ENCODE peak calls at places on chromosomes 11 and 22, in nine cellular contexts. J is mesothelial cell of epicardium; Z is GOT3; D is mesenchymal stem cell; W is stimulated activated CD8-positive, alpha-beta memory T cell treated with anti-CD3 and anti-CD28 coated beads, Interleukin-12 subunit alpha, Interleukin-12 subunit beta, amount 100 ng/mL, for 4 hours; V is AG04450; O is SW 1271; A is EL; R is NCI-H1930. B is an unnamed sample.

GRCh38 chr11:123100378-123101085 is 38.6 kb upstream of the HSPA8 start:
- DNase-seq in D (no peak), Z (no peak), A (no peak), R (no peak), O (no peak), V (no peak), W (no peak), J (no peak), B (no peak)

GRCh38 chr22:50169774-50170341 is 673 bp upstream of the PANX2 start:
- DNase-seq in O (no peak), J (no peak), A (no peak), V (no peak), Z (no peak), R (peak), D (no peak), W (peak), B (no peak)

GRCh38 chr11:75549370-75549958 is 12.6 kb upstream of the SERPINH1 start:
- DNase-seq in R (no peak), D (no peak), V (no peak), Z (no peak), W (no peak), O (no peak), J (no peak), A (no peak), B (no peak)

GRCh38 chr11:64489831-64490441 is 101.1 kb upstream of the SLC22A12 start:
- DNase-seq in J (peak), R (peak), O (peak), V (no peak), A (peak), D (peak), Z (no peak), W (no peak), B (peak)

GRCh38 chr11:1401001-1401445 is 11.3 kb downstream of the BRSK2 start:
- DNase-seq in V (no peak), Z (no peak), J (no peak), R (no peak), W (no peak), O (no peak), D (no peak), A (no peak), B (no peak)

GRCh38 chr22:50015451-50016307 is 3.1 kb upstream of the IL17REL start:
- DNase-seq in A (no peak), V (no peak), D (no peak), J (no peak), Z (no peak), O (no peak), W (no peak), R (no peak), B (no peak)

GRCh38 chr11:72950685-72951084 is 136.5 kb downstream of the ATG16L2 start:
- DNase-seq in A (no peak), Z (no peak), O (no peak), J (no peak), W (no peak), V (no peak), D (no peak), R (no peak), B (no peak)

GRCh38 chr11:12704049-12704448 is 29.8 kb downstream of the TEAD1 start:
- DNase-seq in D (peak), O (no peak), A (peak), V (peak), R (no peak), J (no peak), Z (no peak), W (no peak), B (no peak)

GRCh38 chr11:14914536-14914935 is 22.5 kb upstream of the CYP2R1 start:
- DNase-seq in V (no peak), O (no peak), W (no peak), R (no peak), A (no peak), J (no peak), D (no peak), Z (no peak), B (no peak)

GRCh38 chr11:107598225-107599139 is 7.5 kb downstream of the ELMOD1 start:
- DNase-seq in A (peak), O (peak), R (no peak), V (no peak), Z (no peak), D (peak), W (no peak), J (no peak), B (no peak)

GRCh38 chr11:19963697-19964340 is 196.5 kb downstream of the DBX1 start:
- DNase-seq in W (no peak), D (no peak), J (no peak), R (no peak), A (no peak), O (no peak), V (no peak), Z (no peak), B (no peak)

GRCh38 chr11:73159981-73160777 is 18.1 kb upstream of the FCHSD2 start:
- DNase-seq in R (no peak), A (no peak), O (no peak), J (no peak), W (no peak), Z (no peak), V (no peak), D (no peak), B (no peak)

GRCh38 chr22:32897400-32897799 is 95.9 kb downstream of the TIMP3 start:
- DNase-seq in A (peak), O (no peak), W (no peak), R (no peak), Z (no peak), J (no peak), D (peak), V (no peak), B (no peak)

GRCh38 chr22:37176464-37177061 is 11.5 kb downstream of the C1QTNF6 start:
- DNase-seq in R (no peak), D (peak), O (no peak), V (no peak), A (peak), W (no peak), J (no peak), Z (no peak), B (no peak)

GRCh38 chr11:78197816-78198215 is 9.1 kb downstream of the USP35 start:
- DNase-seq in V (no peak), J (no peak), Z (no peak), W (no peak), D (no peak), A (no peak), O (no peak), R (no peak), B (no peak)

GRCh38 chr22:47376901-47377520 is 614.6 kb downstream of the TBC1D22A start:
- DNase-seq in O (peak), D (no peak), W (no peak), V (no peak), Z (no peak), A (no peak), J (no peak), R (no peak), B (no peak)

GRCh38 chr11:23976776-23977380 is 520.0 kb upstream of the LUZP2 start:
- DNase-seq in D (peak), A (peak), W (no peak), R (no peak), J (no peak), O (no peak), V (no peak), Z (no peak), B (no peak)

GRCh38 chr11:61028135-61028729 is 56.8 kb downstream of the CD6 start:
- DNase-seq in A (no peak), J (no peak), D (no peak), V (no peak), Z (no peak), O (no peak), R (no peak), W (peak), B (no peak)

GRCh38 chr11:72637926-72638325 is 36.3 kb downstream of the PDE2A start:
- DNase-seq in J (no peak), O (no peak), V (no peak), D (no peak), R (no peak), Z (no peak), W (no peak), A (no peak), B (no peak)

GRCh38 chr11:25211635-25212251 is 714.9 kb downstream of the LUZP2 start:
- DNase-seq in D (no peak), R (no peak), J (no peak), A (no peak), W (no peak), V (no peak), O (no peak), Z (no peak), B (no peak)

GRCh38 chr11:10502770-10503169 is 38.2 kb downstream of the RNF141 start:
- DNase-seq in O (no peak), D (no peak), V (no peak), W (no peak), R (no peak), Z (no peak), A (no peak), J (no peak), B (no peak)

GRCh38 chr22:41745968-41746367 is 46.7 kb downstream of the MEI1 start:
- DNase-seq in W (no peak), A (no peak), O (no peak), Z (no peak), J (no peak), V (no peak), D (no peak), R (no peak), B (no peak)

GRCh38 chr11:12085371-12086251 is 24.8 kb upstream of the MICAL2 start:
- DNase-seq in W (no peak), D (peak), J (no peak), R (no peak), A (peak), Z (no peak), O (no peak), V (no peak), B (no peak)

GRCh38 chr11:116037851-116038250 is 533.6 kb upstream of the CADM1 start:
- DNase-seq in Z (no peak), D (no peak), J (no peak), R (no peak), V (no peak), A (no peak), O (no peak), W (no peak), B (no peak)

GRCh38 chr22:46293591-46294260 is 2.9 kb upstream of the GTSE1 start:
- DNase-seq in W (no peak), Z (no peak), O (no peak), D (peak), R (no peak), A (peak), J (no peak), V (no peak), B (peak)

GRCh38 chr11:104812416-104812815 is 85.8 kb downstream of the CASP12 start:
- DNase-seq in V (no peak), O (no peak), R (no peak), A (no peak), D (no peak), Z (no peak), J (no peak), W (no peak), B (no peak)

GRCh38 chr22:17159504-17159951 is 451 bp upstream of the HDHD5 start:
- DNase-seq in R (peak), A (peak), Z (no peak), V (no peak), W (peak), J (no peak), O (peak), D (peak), B (peak)

GRCh38 chr11:21185959-21186358 is 516.6 kb downstream of the NELL1 start:
- DNase-seq in Z (no peak), W (no peak), O (no peak), R (no peak), A (no peak), J (no peak), D (no peak), V (no peak), B (no peak)

GRCh38 chr11:119671561-119672015 is 57.4 kb downstream of the NECTIN1 start:
- DNase-seq in V (peak), W (no peak), D (peak), O (no peak), A (no peak), R (no peak), Z (no peak), J (no peak), B (peak)

GRCh38 chr11:58507355-58507754 is 550 bp downstream of the OR5B21 start:
- DNase-seq in W (no peak), V (no peak), Z (no peak), D (no peak), O (no peak), A (no peak), R (no peak), J (no peak), B (no peak)

GRCh38 chr11:102733232-102733875 is 8.6 kb upstream of the MMP8 start:
- DNase-seq in A (peak), J (no peak), D (peak), Z (no peak), V (no peak), O (peak), R (no peak), W (no peak), B (no peak)

GRCh38 chr11:31655483-31655882 is 145.9 kb downstream of the ELP4 start:
- DNase-seq in O (no peak), D (peak), J (no peak), Z (no peak), W (no peak), R (no peak), V (no peak), A (peak), B (no peak)

GRCh38 chr11:35794850-35795249 is 132.3 kb downstream of the TRIM44 start:
- DNase-seq in D (peak), J (no peak), O (peak), Z (no peak), W (no peak), V (peak), A (peak), R (no peak), B (no peak)

GRCh38 chr11:34656062-34656720 is 35.3 kb downstream of the EHF start:
- DNase-seq in O (no peak), R (no peak), W (no peak), D (peak), A (no peak), J (no peak), V (no peak), Z (no peak), B (peak)

GRCh38 chr11:126138636-126139540 is 72.6 kb downstream of the RPUSD4 start:
- DNase-seq in W (no peak), Z (no peak), J (no peak), R (no peak), V (no peak), O (no peak), D (peak), A (no peak), B (no peak)

GRCh38 chr22:21943571-21944448 is 8.8 kb downstream of the PPM1F start:
- DNase-seq in J (no peak), R (no peak), Z (no peak), D (no peak), W (no peak), A (peak), O (no peak), V (no peak), B (no peak)

GRCh38 chr11:65254724-65255123 is 7.0 kb upstream of the POLA2 start:
- DNase-seq in W (no peak), R (no peak), D (no peak), A (no peak), V (no peak), J (no peak), Z (no peak), O (no peak), B (no peak)